ENCODE peak calls at places on chromosomes 13 and 19, in four cellular contexts. W is H1, Y is H9, A is mesendoderm. L is an unnamed sample.

GRCh38 chr13:45143346-45143751 is 23.0 kb downstream of the GTF2F2 start:
- DNase-seq in W (no peak), A (no peak), Y (no peak), L (peak; percentile 88)

GRCh38 chr13:95258619-95259194 is 42.5 kb downstream of the ABCC4 start:
- DNase-seq in W (no peak), A (no peak), Y (no peak), L (no peak)

GRCh38 chr13:28494861-28495585 is at the start of gene FLT1:
- DNase-seq in Y (peak; percentile 82), W (peak; percentile 87), A (peak; percentile 91), L (peak; percentile 38)

GRCh38 chr19:49574206-49574755 is 6.1 kb downstream of the NOSIP start:
- DNase-seq in W (no peak), A (no peak), Y (no peak), L (no peak)

GRCh38 chr19:3586124-3586626 is 897 bp downstream of the GIPC3 start:
- DNase-seq in W (peak; percentile 89), Y (peak; percentile 65), A (no peak), L (no peak)

GRCh38 chr19:38666662-38667448 is 19.4 kb downstream of the ACTN4 start:
- DNase-seq in Y (no peak), W (no peak), A (peak; percentile 96), L (peak; percentile 81)

GRCh38 chr13:99978781-99979452 is 2.7 kb upstream of the ZIC2 start:
- DNase-seq in A (peak; percentile 98), Y (peak; percentile 91), W (peak; percentile 84), L (no peak)

GRCh38 chr13:38283346-38283745 is 66.3 kb upstream of the UFM1 start:
- DNase-seq in A (peak; percentile 22), W (no peak), Y (no peak), L (no peak)

GRCh38 chr13:25281193-25281936 is 5.9 kb downstream of the MTMR6 start:
- DNase-seq in A (no peak), Y (no peak), W (no peak), L (peak; percentile 3)

GRCh38 chr13:98055623-98056022 is 87.3 kb upstream of the FARP1 start:
- DNase-seq in Y (no peak), A (no peak), W (no peak), L (no peak)

GRCh38 chr13:89953581-89953980 is 1393.9 kb upstream of the MIR17HG start:
- DNase-seq in W (no peak), A (no peak), Y (no peak), L (no peak)

GRCh38 chr13:113658836-113659235 is 838 bp upstream of the ATP4B start:
- DNase-seq in W (no peak), A (no peak), Y (no peak), L (no peak)

GRCh38 chr13:24502567-24503375 is 9.8 kb downstream of the PARP4 start:
- DNase-seq in Y (no peak), A (peak; percentile 58), W (no peak), L (peak; percentile 53)

GRCh38 chr19:44657211-44657921 is 13.7 kb downstream of the PVR start:
- DNase-seq in W (peak; percentile 95), Y (peak; percentile 86), A (peak; percentile 88), L (peak; percentile 68)

GRCh38 chr19:3580156-3580955 is 4.9 kb upstream of the GIPC3 start:
- DNase-seq in A (no peak), Y (no peak), W (no peak), L (peak; percentile 98)

GRCh38 chr13:75902166-75903104 is 266.3 kb downstream of the LMO7 start:
- DNase-seq in Y (no peak), W (no peak), A (no peak), L (no peak)

GRCh38 chr19:14113762-14114414 is 3.7 kb downstream of the PRKACA start:
- DNase-seq in Y (no peak), W (peak; percentile 80), A (peak; percentile 60), L (no peak)

GRCh38 chr13:27661017-27661416 is 39.3 kb downstream of the POLR1D start:
- DNase-seq in Y (no peak), W (no peak), A (no peak), L (no peak)

GRCh38 chr13:77375554-77375953 is 48.7 kb upstream of the MYCBP2 start:
- DNase-seq in Y (no peak), W (no peak), A (no peak), L (no peak)

GRCh38 chr13:94112227-94112626 is 367.3 kb downstream of the DCT start:
- DNase-seq in Y (no peak), A (peak; percentile 52), W (no peak), L (peak; percentile 98)

GRCh38 chr19:3565177-3565576 is 7.6 kb upstream of the HMG20B start:
- DNase-seq in W (no peak), Y (no peak), A (no peak), L (peak; percentile 28)

GRCh38 chr19:55212447-55212846 is 3.1 kb upstream of the PTPRH start:
- DNase-seq in Y (no peak), W (no peak), A (peak; percentile 19), L (no peak)

GRCh38 chr13:75749407-75749806 is 113.3 kb downstream of the LMO7 start:
- DNase-seq in W (no peak), Y (no peak), A (no peak), L (peak; percentile 47)

GRCh38 chr19:49441210-49441959 is at the start of gene SLC17A7:
- DNase-seq in W (peak; percentile 82), A (peak; percentile 68), Y (peak; percentile 91), L (no peak)

GRCh38 chr19:33227242-33227650 is 1.6 kb upstream of the SLC7A10 start:
- DNase-seq in A (peak; percentile 36), W (no peak), Y (peak; percentile 57), L (peak; percentile 6)

GRCh38 chr19:30540671-30541210 is 168.6 kb downstream of the ZNF536 start:
- DNase-seq in A (no peak), Y (no peak), W (no peak), L (no peak)

GRCh38 chr13:111304041-111304544 is 16.3 kb upstream of the TEX29 start:
- DNase-seq in Y (no peak), W (no peak), A (no peak), L (no peak)

GRCh38 chr13:87953381-87953780 is 282.2 kb downstream of the SLITRK5 start:
- DNase-seq in W (no peak), A (no peak), Y (no peak), L (no peak)

GRCh38 chr13:114131581-114132418 is 623 bp downstream of the RASA3 start:
- DNase-seq in W (no peak), Y (no peak), A (peak; percentile 35), L (no peak)

GRCh38 chr19:19552811-19553210 is 14.7 kb downstream of the CILP2 start:
- DNase-seq in A (peak; percentile 66), Y (peak; percentile 84), W (peak; percentile 92), L (no peak)

GRCh38 chr19:30556230-30556711 is 184.1 kb downstream of the ZNF536 start:
- DNase-seq in W (no peak), Y (peak; percentile 62), A (peak; percentile 71), L (no peak)

GRCh38 chr19:6276447-6276846 is 3.3 kb downstream of the MLLT1 start:
- DNase-seq in Y (no peak), W (no peak), A (peak; percentile 57), L (peak; percentile 55)

GRCh38 chr13:34749046-34749445 is 193.0 kb upstream of the NBEA start:
- DNase-seq in W (no peak), A (peak; percentile 51), Y (no peak), L (no peak)

GRCh38 chr19:50657222-50657669 is 8.0 kb downstream of the C19orf81 start:
- DNase-seq in A (no peak), Y (no peak), W (no peak), L (no peak)

GRCh38 chr19:45175663-45176345 is 2.2 kb downstream of the TRAPPC6A start:
- DNase-seq in Y (no peak), A (no peak), W (no peak), L (no peak)

GRCh38 chr13:97879646-97880297 is 73.7 kb upstream of the IPO5 start:
- DNase-seq in A (peak; percentile 87), Y (no peak), W (no peak), L (peak; percentile 91)

GRCh38 chr19:1411255-1412191 is 4.1 kb downstream of the DAZAP1 start:
- DNase-seq in W (no peak), Y (no peak), A (no peak), L (peak; percentile 54)
- H3K9ac ChIP-seq in W (no peak overlapping the region), Y (no peak overlapping the region), A (no peak overlapping the region), L (no peak overlapping the region)

GRCh38 chr13:41211062-41211461 is 16.7 kb upstream of the KBTBD7 start:
- DNase-seq in W (no peak), A (no peak), Y (no peak), L (no peak)
- H4K5ac ChIP-seq in W (no peak overlapping the region), A (no peak overlapping the region), Y (no peak overlapping the region), L (no peak overlapping the region)

GRCh38 chr13:30345426-30346100 is 38.2 kb upstream of the KATNAL1 start:
- DNase-seq in A (no peak), Y (no peak), W (no peak), L (no peak)

GRCh38 chr13:30340367-30341184 is 33.2 kb upstream of the KATNAL1 start:
- DNase-seq in A (peak; percentile 57), W (no peak), Y (no peak), L (peak; percentile 89)

GRCh38 chr13:30338952-30339351 is 31.6 kb upstream of the KATNAL1 start:
- DNase-seq in A (no peak), W (no peak), Y (no peak), L (no peak)

GRCh38 chr13:30339721-30340366 is 32.5 kb upstream of the KATNAL1 start:
- DNase-seq in A (no peak), Y (no peak), W (no peak), L (no peak)

DNA sequence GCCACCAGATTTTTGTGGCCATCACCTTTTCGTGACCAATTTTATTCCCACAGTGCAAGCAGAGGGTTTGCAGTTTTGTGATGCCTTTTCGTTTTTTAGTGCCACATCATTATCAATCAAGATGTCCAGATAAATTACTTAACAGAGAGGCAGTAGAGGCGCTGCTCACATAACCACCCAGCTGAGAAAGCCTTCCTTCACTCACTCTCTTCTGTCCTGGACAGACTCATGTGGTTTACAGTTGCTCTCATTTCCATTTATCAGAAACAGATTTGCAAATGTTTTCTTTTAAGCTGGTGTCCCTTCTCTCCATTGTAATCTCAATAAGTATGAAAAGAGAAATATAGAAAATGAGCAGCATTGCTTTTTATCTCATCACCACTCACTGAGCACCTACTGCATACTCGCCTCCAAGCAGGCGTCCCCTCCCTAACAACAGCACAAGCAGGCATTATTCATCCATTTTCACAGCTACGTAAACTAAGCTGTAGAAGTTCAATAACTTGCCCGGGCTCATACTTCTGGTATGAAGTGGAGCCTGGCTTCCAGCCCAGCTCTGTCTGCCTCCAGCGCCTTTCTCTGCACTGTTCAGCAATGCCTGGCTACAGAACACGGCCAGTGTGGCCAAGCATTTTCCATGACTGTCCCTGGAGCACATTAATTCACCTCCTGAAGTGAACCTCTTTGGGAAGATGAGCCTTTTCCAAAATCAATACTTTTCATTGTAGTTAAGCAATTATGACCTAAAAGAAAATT is 34.6 kb upstream of the KATNAL1 start:
- DNase-seq in Y (no peak), W (no peak), A (no peak), L (peak; percentile 94)
- H3K9ac ChIP-seq in Y (no peak overlapping the region), W (no peak overlapping the region), A (no peak overlapping the region), L (peak overlapping the region; percentile 19)

DNA sequence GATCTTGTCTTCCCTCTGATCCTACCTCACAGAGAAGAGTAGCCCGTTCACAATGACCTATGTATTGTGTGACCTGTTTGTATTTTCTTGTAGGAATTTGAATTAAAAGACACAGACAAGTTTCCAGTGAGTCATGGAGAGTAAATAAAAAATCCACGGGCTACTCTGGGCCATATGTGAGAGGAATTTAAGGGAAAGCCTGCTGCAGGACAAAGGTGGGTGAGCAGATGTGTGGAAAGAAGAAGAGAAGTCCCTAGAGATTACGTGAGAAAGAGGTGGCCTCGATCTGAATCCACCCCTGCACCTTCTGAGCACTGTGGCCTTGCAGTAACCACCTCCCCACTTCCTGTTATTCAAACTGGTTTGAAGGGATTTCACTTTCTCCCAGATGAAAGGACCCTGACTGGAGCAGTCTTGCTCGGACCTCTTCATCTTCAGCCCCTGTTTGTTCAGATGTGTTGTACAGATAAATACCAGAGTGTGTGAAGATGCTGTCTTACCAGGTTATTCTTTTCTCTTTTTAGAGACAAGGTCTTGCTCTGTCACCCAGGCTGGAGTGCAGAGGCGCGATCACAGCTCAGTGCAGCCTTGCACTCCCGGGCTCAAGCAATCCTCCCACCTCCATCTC is 205.4 kb downstream of the PDS5B start:
- DNase-seq in A (no peak), Y (no peak), W (no peak), L (peak; percentile 35)
- H4K5ac ChIP-seq in A (no peak overlapping the region), Y (no peak overlapping the region), W (no peak overlapping the region), L (no peak overlapping the region)

L was measured in IMR-90.